ENCODE peak calls at places on chromosomes 4 and X, in six cellular contexts. One of them, this sample, is unnamed.

GRCh38 chrX:19544693-19545305 is 29.5 kb upstream of the MAP3K15 start:
- DNase-seq in IMR-90: peak
- DNase-seq in NB4: peak
- DNase-seq in heart left ventricle: peak
- DNase-seq in upper lobe of right lung: no peak
- DNase-seq in GM06990: no peak
- DNase-seq in this sample: peak

GRCh38 chr4:39062094-39062493 is at the start of gene KLHL5:
- DNase-seq in heart left ventricle: no peak
- DNase-seq in upper lobe of right lung: no peak
- DNase-seq in IMR-90: no peak
- DNase-seq in NB4: no peak
- DNase-seq in GM06990: no peak
- DNase-seq in this sample: peak

GRCh38 chr4:80321776-80322175 is 13.8 kb upstream of the CFAP299 start:
- DNase-seq in IMR-90: no peak
- DNase-seq in upper lobe of right lung: no peak
- DNase-seq in NB4: no peak
- DNase-seq in heart left ventricle: no peak
- DNase-seq in GM06990: no peak
- DNase-seq in this sample: no peak

GRCh38 chr4:154560824-154561231 is 2.0 kb upstream of the FGB start:
- DNase-seq in GM06990: no peak
- DNase-seq in heart left ventricle: no peak
- DNase-seq in IMR-90: peak
- DNase-seq in upper lobe of right lung: no peak
- DNase-seq in NB4: no peak
- DNase-seq in this sample: no peak

GRCh38 chr4:22897520-22898108 is 204.9 kb downstream of the GBA3 start:
- DNase-seq in heart left ventricle: no peak
- DNase-seq in upper lobe of right lung: no peak
- DNase-seq in GM06990: no peak
- DNase-seq in IMR-90: peak
- DNase-seq in NB4: peak
- DNase-seq in this sample: peak

GRCh38 chr4:20925176-20925575 is 224.9 kb downstream of the PACRGL start:
- DNase-seq in IMR-90: no peak
- DNase-seq in GM06990: no peak
- DNase-seq in heart left ventricle: no peak
- DNase-seq in upper lobe of right lung: no peak
- DNase-seq in NB4: no peak
- DNase-seq in this sample: no peak

GRCh38 chr4:112060212-112060611 is 85.0 kb upstream of the FAM241A start:
- DNase-seq in IMR-90: peak
- DNase-seq in heart left ventricle: no peak
- DNase-seq in upper lobe of right lung: no peak
- DNase-seq in GM06990: no peak
- DNase-seq in NB4: peak
- DNase-seq in this sample: peak

GRCh38 chr4:27189683-27190082 is 329.0 kb downstream of the STIM2 start:
- DNase-seq in NB4: no peak
- DNase-seq in heart left ventricle: no peak
- DNase-seq in upper lobe of right lung: no peak
- DNase-seq in IMR-90: no peak
- DNase-seq in GM06990: no peak
- DNase-seq in this sample: no peak

GRCh38 chr4:78532046-78532445 is 19.5 kb upstream of the ANXA3 start:
- DNase-seq in upper lobe of right lung: no peak
- DNase-seq in heart left ventricle: no peak
- DNase-seq in IMR-90: no peak
- DNase-seq in GM06990: no peak
- DNase-seq in NB4: no peak
- DNase-seq in this sample: no peak

GRCh38 chr4:155929833-155930232 is 23.8 kb downstream of the CTSO start:
- DNase-seq in GM06990: no peak
- DNase-seq in upper lobe of right lung: no peak
- DNase-seq in heart left ventricle: no peak
- DNase-seq in IMR-90: no peak
- DNase-seq in NB4: no peak
- DNase-seq in this sample: no peak

GRCh38 chr4:41282362-41282761 is 25.6 kb downstream of the UCHL1 start:
- DNase-seq in upper lobe of right lung: no peak
- DNase-seq in heart left ventricle: no peak
- DNase-seq in IMR-90: no peak
- DNase-seq in GM06990: no peak
- DNase-seq in NB4: no peak
- DNase-seq in this sample: no peak

GRCh38 chr4:37873383-37873782 is 17.5 kb upstream of the TBC1D1 start:
- DNase-seq in NB4: peak
- DNase-seq in IMR-90: peak
- DNase-seq in GM06990: no peak
- DNase-seq in heart left ventricle: no peak
- DNase-seq in upper lobe of right lung: no peak
- DNase-seq in this sample: no peak

GRCh38 chrX:118773782-118774181 is 46.4 kb downstream of the IL13RA1 start:
- DNase-seq in NB4: no peak
- DNase-seq in GM06990: no peak
- DNase-seq in upper lobe of right lung: no peak
- DNase-seq in heart left ventricle: no peak
- DNase-seq in IMR-90: no peak
- DNase-seq in this sample: no peak

GRCh38 chr4:185210102-185210981 is 944 bp downstream of the SNX25 start:
- DNase-seq in GM06990: peak
- DNase-seq in heart left ventricle: peak
- DNase-seq in IMR-90: peak
- DNase-seq in NB4: peak
- DNase-seq in upper lobe of right lung: peak
- DNase-seq in this sample: peak

GRCh38 chr4:137531951-137532868 is at the start of gene PCDH18:
- DNase-seq in GM06990: no peak
- DNase-seq in NB4: no peak
- DNase-seq in upper lobe of right lung: peak
- DNase-seq in IMR-90: peak
- DNase-seq in heart left ventricle: peak
- DNase-seq in this sample: peak

GRCh38 chr4:30721353-30722091 is 1.4 kb downstream of the PCDH7 start:
- DNase-seq in IMR-90: peak
- DNase-seq in NB4: no peak
- DNase-seq in heart left ventricle: peak
- DNase-seq in GM06990: peak
- DNase-seq in upper lobe of right lung: peak
- DNase-seq in this sample: no peak

GRCh38 chrX:154478728-154479622 is at the start of gene LAGE3:
- DNase-seq in upper lobe of right lung: peak
- DNase-seq in IMR-90: peak
- DNase-seq in NB4: peak
- DNase-seq in GM06990: peak
- DNase-seq in heart left ventricle: peak
- DNase-seq in this sample: peak

GRCh38 chrX:3663576-3664290 is 49.7 kb downstream of the PRKX start:
- DNase-seq in GM06990: no peak
- DNase-seq in NB4: peak
- DNase-seq in IMR-90: no peak
- DNase-seq in heart left ventricle: peak
- DNase-seq in upper lobe of right lung: peak
- DNase-seq in this sample: no peak

GRCh38 chr4:123505457-123506310 is 109.1 kb downstream of the SPRY1 start:
- DNase-seq in GM06990: peak
- DNase-seq in IMR-90: peak
- DNase-seq in NB4: peak
- DNase-seq in heart left ventricle: peak
- DNase-seq in upper lobe of right lung: peak
- DNase-seq in this sample: peak

GRCh38 chr4:8709729-8710360 is 117.3 kb downstream of the CPZ start:
- DNase-seq in NB4: no peak
- DNase-seq in upper lobe of right lung: peak
- DNase-seq in heart left ventricle: no peak
- DNase-seq in GM06990: no peak
- DNase-seq in IMR-90: no peak
- DNase-seq in this sample: no peak

GRCh38 chrX:42930951-42931350 is 153.0 kb upstream of the PPP1R2C start:
- DNase-seq in GM06990: no peak
- DNase-seq in heart left ventricle: no peak
- DNase-seq in upper lobe of right lung: no peak
- DNase-seq in IMR-90: no peak
- DNase-seq in NB4: no peak
- DNase-seq in this sample: no peak

GRCh38 chr4:85565761-85566480 is 91.0 kb downstream of the ARHGAP24 start:
- DNase-seq in IMR-90: no peak
- DNase-seq in upper lobe of right lung: no peak
- DNase-seq in heart left ventricle: no peak
- DNase-seq in NB4: no peak
- DNase-seq in GM06990: no peak
- DNase-seq in this sample: peak

GRCh38 chr4:180913750-180914149 is 1329.5 kb upstream of the TENM3 start:
- DNase-seq in NB4: no peak
- DNase-seq in upper lobe of right lung: no peak
- DNase-seq in IMR-90: peak
- DNase-seq in GM06990: no peak
- DNase-seq in heart left ventricle: no peak
- DNase-seq in this sample: no peak

GRCh38 chr4:10106421-10107039 is 10.1 kb downstream of the WDR1 start:
- DNase-seq in GM06990: no peak
- DNase-seq in heart left ventricle: peak
- DNase-seq in upper lobe of right lung: no peak
- DNase-seq in NB4: peak
- DNase-seq in IMR-90: peak
- DNase-seq in this sample: peak

GRCh38 chr4:72295966-72296557 is 264.3 kb downstream of the NPFFR2 start:
- DNase-seq in heart left ventricle: no peak
- DNase-seq in NB4: peak
- DNase-seq in IMR-90: peak
- DNase-seq in upper lobe of right lung: no peak
- DNase-seq in GM06990: no peak
- DNase-seq in this sample: peak

GRCh38 chr4:120446051-120446567 is 379.5 kb upstream of the MAD2L1 start:
- DNase-seq in IMR-90: no peak
- DNase-seq in GM06990: no peak
- DNase-seq in heart left ventricle: no peak
- DNase-seq in NB4: no peak
- DNase-seq in upper lobe of right lung: no peak
- DNase-seq in this sample: peak

GRCh38 chr4:1241466-1241935 is 7.4 kb downstream of the CTBP1 start:
- DNase-seq in IMR-90: no peak
- DNase-seq in NB4: no peak
- DNase-seq in GM06990: no peak
- DNase-seq in heart left ventricle: no peak
- DNase-seq in upper lobe of right lung: no peak
- DNase-seq in this sample: no peak

GRCh38 chr4:56552273-56552672 is 46.7 kb downstream of the ARL9 start:
- DNase-seq in IMR-90: no peak
- DNase-seq in GM06990: no peak
- DNase-seq in upper lobe of right lung: no peak
- DNase-seq in NB4: no peak
- DNase-seq in heart left ventricle: no peak
- DNase-seq in this sample: no peak

DNA sequence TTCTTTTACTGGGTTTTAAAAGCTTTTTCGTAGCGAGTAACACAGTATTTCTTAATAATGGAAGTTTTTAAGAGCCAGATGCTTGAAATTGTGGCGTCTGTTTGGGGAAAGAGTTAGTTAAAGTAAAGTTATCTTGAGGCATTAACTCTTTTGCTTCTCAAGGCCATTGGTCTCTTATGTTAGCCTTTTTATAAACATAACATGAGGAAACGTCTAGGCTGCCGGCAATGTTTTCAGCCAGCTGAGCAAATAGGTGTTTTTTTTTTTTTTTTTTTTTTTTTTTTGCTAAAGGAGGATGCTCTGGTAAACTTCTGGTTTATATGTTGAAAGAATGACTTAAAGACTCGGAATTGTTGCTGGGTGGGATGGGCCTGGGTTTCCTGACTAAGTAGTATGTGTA is 51.1 kb upstream of the RBMX start:
- DNase-seq in GM06990: no peak
- DNase-seq in heart left ventricle: no peak
- DNase-seq in IMR-90: no peak
- DNase-seq in NB4: no peak
- DNase-seq in upper lobe of right lung: no peak
- DNase-seq in this sample: no peak
- TF ChIP-seq CTCF in GM06990: no peak
- TF ChIP-seq CTCF in heart left ventricle: no peak
- TF ChIP-seq CTCF in IMR-90: no peak
- TF ChIP-seq CTCF in NB4: no peak
- TF ChIP-seq CTCF in upper lobe of right lung: no peak
- TF ChIP-seq CTCF in this sample: no peak

GRCh38 chr4:114601304-114602052 is 2.9 kb downstream of the UGT8 start:
- DNase-seq in heart left ventricle: no peak
- DNase-seq in GM06990: peak
- DNase-seq in IMR-90: no peak
- DNase-seq in NB4: no peak
- DNase-seq in upper lobe of right lung: no peak
- DNase-seq in this sample: peak
- H3K4me3 ChIP-seq in heart left ventricle: no peak
- H3K4me3 ChIP-seq in GM06990: no peak
- H3K4me3 ChIP-seq in IMR-90: no peak
- H3K4me3 ChIP-seq in NB4: no peak
- H3K4me3 ChIP-seq in upper lobe of right lung: no peak
- H3K4me3 ChIP-seq in this sample: no peak

GRCh38 chr4:189912170-189912569 is 28.5 kb upstream of the FRG1 start:
- DNase-seq in upper lobe of right lung: no peak
- DNase-seq in IMR-90: no peak
- DNase-seq in heart left ventricle: no peak
- DNase-seq in NB4: peak
- DNase-seq in GM06990: no peak
- DNase-seq in this sample: no peak
- TF ChIP-seq CTCF in upper lobe of right lung: peak
- TF ChIP-seq CTCF in IMR-90: peak
- TF ChIP-seq CTCF in heart left ventricle: no peak
- TF ChIP-seq CTCF in NB4: peak
- TF ChIP-seq CTCF in GM06990: peak
- TF ChIP-seq CTCF in this sample: peak

DNA sequence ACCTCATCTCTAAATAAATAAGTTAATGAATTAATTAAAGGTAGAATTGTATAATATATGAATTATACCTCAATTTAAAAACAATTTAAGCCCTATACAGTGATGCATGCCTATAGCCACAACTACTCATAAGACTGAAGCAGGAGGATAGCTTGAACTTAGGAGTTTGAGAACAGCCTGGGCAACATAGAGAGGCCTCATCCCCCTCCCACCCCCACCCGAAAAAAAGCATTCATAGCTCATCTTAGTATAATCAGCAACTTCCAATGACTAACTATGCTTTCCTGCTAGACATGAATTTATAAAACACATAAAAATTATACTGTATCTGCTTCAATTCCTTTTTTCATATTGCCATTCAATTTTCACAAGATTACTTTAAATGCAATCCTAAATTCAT is 1.6 kb downstream of the LRBA start:
- DNase-seq in upper lobe of right lung: no peak
- DNase-seq in heart left ventricle: no peak
- DNase-seq in NB4: no peak
- DNase-seq in IMR-90: no peak
- DNase-seq in GM06990: no peak
- DNase-seq in this sample: no peak
- H3K4me3 ChIP-seq in upper lobe of right lung: peak
- H3K4me3 ChIP-seq in heart left ventricle: peak
- H3K4me3 ChIP-seq in NB4: peak
- H3K4me3 ChIP-seq in IMR-90: no peak
- H3K4me3 ChIP-seq in GM06990: peak
- H3K4me3 ChIP-seq in this sample: peak

This sample was measured in GM12865.